ENCODE peak calls at places on chromosomes 13 and 19, in seven cellular contexts. D is caudate nucleus; F is amygdala; M is IMR-90; H is nucleus accumbens; X is stimulated activated CD8-positive, alpha-beta memory T cell treated with anti-CD3 and anti-CD28 coated beads, Interleukin-15, amount 100 ng/mL, for 24 hours; L is HS-27A. E is an unnamed sample.
A peak's percentile ranks its signal among the peaks of the same experiment; 100 is the strongest.

GRCh38 chr19:53977429-53977990 is 13.9 kb upstream of the CACNG6 start:
- DNase-seq in L (peak; percentile 75), X (no peak), M (peak; percentile 78), F (peak; percentile 84), D (peak; percentile 42), H (peak; percentile 71), E (peak; percentile 86)

GRCh38 chr19:1001538-1002166 is 1.4 kb downstream of the GRIN3B start:
- DNase-seq in X (peak; percentile 53), L (no peak), D (no peak), F (no peak), H (no peak), M (no peak), E (peak; percentile 47)

GRCh38 chr13:28246891-28247290 is 108.5 kb downstream of the PAN3 start:
- DNase-seq in H (no peak), L (no peak), X (no peak), M (peak; percentile 17), F (no peak), D (no peak), E (no peak)

GRCh38 chr19:45587873-45588272 is 3.3 kb upstream of the OPA3 start:
- DNase-seq in M (no peak), D (no peak), F (no peak), H (no peak), L (no peak), X (no peak), E (no peak)

GRCh38 chr13:111159362-111160320 is 44.5 kb downstream of the ARHGEF7 start:
- DNase-seq in H (no peak), M (no peak), F (no peak), L (no peak), D (no peak), X (no peak), E (no peak)

GRCh38 chr19:16849168-16849567 is 20.0 kb downstream of the SIN3B start:
- DNase-seq in H (no peak), M (peak; percentile 62), L (no peak), F (no peak), X (no peak), D (no peak), E (peak; percentile 42)

GRCh38 chr13:40657307-40657706 is 9.1 kb downstream of the FOXO1 start:
- DNase-seq in X (no peak), M (no peak), D (no peak), L (no peak), H (no peak), F (no peak), E (no peak)

GRCh38 chr19:1856698-1857603 is 6.4 kb downstream of the KLF16 start:
- DNase-seq in X (no peak), D (no peak), L (no peak), F (peak; percentile 47), H (peak; percentile 17), M (peak; percentile 70), E (peak; percentile 62)

GRCh38 chr19:2616741-2617392 is 85.6 kb downstream of the GNG7 start:
- DNase-seq in X (no peak), D (no peak), M (no peak), H (peak; percentile 23), F (no peak), L (no peak), E (peak; percentile 52)

GRCh38 chr13:23621316-23621645 is 51.1 kb downstream of the TNFRSF19 start:
- DNase-seq in H (no peak), F (no peak), L (no peak), X (no peak), M (peak; percentile 96), D (no peak), E (peak; percentile 90)

GRCh38 chr13:73748404-73748803 is 385.8 kb downstream of the KLF12 start:
- DNase-seq in F (no peak), D (no peak), X (no peak), H (no peak), M (no peak), L (no peak), E (no peak)

GRCh38 chr19:48244289-48244688 is 11.4 kb downstream of the CARD8 start:
- DNase-seq in M (no peak), D (no peak), F (no peak), L (no peak), X (no peak), H (no peak), E (peak; percentile 62)

GRCh38 chr13:112143753-112144615 is 77.0 kb downstream of the SOX1 start:
- DNase-seq in D (no peak), L (no peak), M (no peak), F (no peak), H (no peak), X (no peak), E (no peak)

GRCh38 chr13:46715363-46715762 is 81.6 kb downstream of the ESD start:
- DNase-seq in D (no peak), X (no peak), F (no peak), M (no peak), H (no peak), L (no peak), E (no peak)

GRCh38 chr19:20351244-20351643 is 184.2 kb downstream of the ZNF486 start:
- DNase-seq in H (no peak), M (no peak), F (no peak), L (no peak), X (no peak), D (no peak), E (no peak)

GRCh38 chr13:46964789-46965527 is 68.1 kb upstream of the HTR2A start:
- DNase-seq in M (peak; percentile 72), X (no peak), D (no peak), H (no peak), F (no peak), L (no peak), E (no peak)

GRCh38 chr13:97212540-97213146 is 9.5 kb upstream of the MBNL2 start:
- DNase-seq in X (no peak), L (no peak), H (peak; percentile 64), D (no peak), F (no peak), M (peak; percentile 49), E (peak; percentile 60)

GRCh38 chr19:14786421-14786851 is 8.1 kb upstream of the ADGRE2 start:
- DNase-seq in M (no peak), X (peak; percentile 10), H (no peak), L (no peak), D (no peak), F (peak; percentile 4), E (peak; percentile 34)

GRCh38 chr19:47651691-47652090 is 42.8 kb downstream of the BICRA start:
- DNase-seq in D (no peak), H (no peak), X (no peak), M (no peak), L (no peak), F (no peak), E (no peak)

GRCh38 chr13:108214511-108215383 is 589 bp downstream of the LIG4 start:
- DNase-seq in D (no peak), X (no peak), F (peak; percentile 15), M (no peak), L (no peak), H (peak; percentile 45), E (peak; percentile 10)

GRCh38 chr13:23681253-23681652 is 111.0 kb downstream of the TNFRSF19 start:
- DNase-seq in L (no peak), X (no peak), F (no peak), M (peak; percentile 91), D (no peak), H (no peak), E (no peak)

GRCh38 chr19:47414469-47414868 is 4.9 kb downstream of the MEIS3 start:
- DNase-seq in F (no peak), H (no peak), M (no peak), D (no peak), L (no peak), X (no peak), E (peak; percentile 72)

GRCh38 chr19:1855828-1856255 is 7.5 kb downstream of the KLF16 start:
- DNase-seq in M (peak; percentile 23), D (no peak), X (no peak), F (no peak), H (no peak), L (no peak), E (no peak)

GRCh38 chr19:47725759-47726401 is 12.7 kb downstream of the EHD2 start:
- DNase-seq in L (no peak), F (no peak), M (no peak), X (no peak), D (no peak), H (no peak), E (no peak)

GRCh38 chr19:30640266-30640965 is 268.2 kb downstream of the ZNF536 start:
- DNase-seq in D (no peak), M (no peak), L (no peak), X (no peak), F (no peak), H (no peak), E (no peak)

GRCh38 chr19:33796164-33797100 is at the start of gene KCTD15:
- DNase-seq in D (no peak), H (no peak), L (no peak), M (peak; percentile 31), F (peak; percentile 53), X (no peak), E (peak; percentile 55)

GRCh38 chr19:18542936-18543813 is at the start of gene FKBP8:
- DNase-seq in D (peak; percentile 83), M (peak; percentile 79), H (peak; percentile 91), L (peak; percentile 40), X (peak; percentile 83), F (peak; percentile 93), E (peak; percentile 89)

GRCh38 chr19:49559928-49560327 is 20.4 kb downstream of the NOSIP start:
- DNase-seq in H (no peak), X (no peak), D (no peak), L (no peak), F (no peak), M (no peak), E (no peak)

GRCh38 chr13:60448907-60449510 is 52.0 kb downstream of the TDRD3 start:
- DNase-seq in H (peak; percentile 3), L (no peak), X (no peak), M (peak; percentile 68), F (peak; percentile 1), D (no peak), E (peak; percentile 65)

GRCh38 chr19:31303262-31303815 is 45.9 kb downstream of the TSHZ3 start:
- DNase-seq in X (no peak), F (no peak), D (no peak), H (no peak), L (no peak), M (no peak), E (no peak)

GRCh38 chr13:21717817-21718216 is 46.9 kb downstream of the FGF9 start:
- DNase-seq in H (no peak), F (no peak), D (no peak), X (no peak), L (no peak), M (no peak), E (no peak)

GRCh38 chr13:51797664-51798488 is 6.1 kb downstream of the DHRS12 start:
- DNase-seq in M (peak; percentile 69), F (peak; percentile 19), D (no peak), H (peak; percentile 22), L (no peak), X (no peak), E (peak; percentile 70)